ENCODE peak calls at places on chromosomes 7 and 10, in eight cellular contexts. One of them, this sample, is unnamed.

GRCh38 chr10:52474265-52474664 is 160.2 kb downstream of the DKK1 start:
- DNase-seq in heart right ventricle: no peak
- DNase-seq in left lung: no peak
- DNase-seq in HCT116: no peak
- DNase-seq in body of pancreas: no peak
- DNase-seq in H9: no peak
- DNase-seq in adrenal gland: no peak
- DNase-seq in uterus: no peak
- DNase-seq in this sample: no peak

GRCh38 chr7:69399038-69399800 is 199.1 kb upstream of the AUTS2 start:
- DNase-seq in heart right ventricle: no peak
- DNase-seq in left lung: no peak
- DNase-seq in HCT116: no peak
- DNase-seq in body of pancreas: no peak
- DNase-seq in H9: peak
- DNase-seq in adrenal gland: peak
- DNase-seq in uterus: no peak
- DNase-seq in this sample: no peak

GRCh38 chr7:133703547-133703946 is 423.6 kb upstream of the LRGUK start:
- DNase-seq in heart right ventricle: no peak
- DNase-seq in left lung: no peak
- DNase-seq in HCT116: no peak
- DNase-seq in body of pancreas: no peak
- DNase-seq in H9: no peak
- DNase-seq in adrenal gland: no peak
- DNase-seq in uterus: no peak
- DNase-seq in this sample: no peak

GRCh38 chr7:154578351-154578750 is 424.6 kb downstream of the PAXIP1 start:
- DNase-seq in heart right ventricle: no peak
- DNase-seq in left lung: no peak
- DNase-seq in HCT116: no peak
- DNase-seq in body of pancreas: no peak
- DNase-seq in H9: no peak
- DNase-seq in adrenal gland: no peak
- DNase-seq in uterus: no peak
- DNase-seq in this sample: no peak

GRCh38 chr10:97426776-97427570 is 982 bp downstream of the PGAM1 start:
- DNase-seq in heart right ventricle: no peak
- DNase-seq in left lung: no peak
- DNase-seq in HCT116: no peak
- DNase-seq in body of pancreas: no peak
- DNase-seq in H9: no peak
- DNase-seq in adrenal gland: no peak
- DNase-seq in uterus: no peak
- DNase-seq in this sample: peak

GRCh38 chr7:130879191-130879590 is 145.2 kb upstream of the KLF14 start:
- DNase-seq in heart right ventricle: no peak
- DNase-seq in left lung: no peak
- DNase-seq in HCT116: no peak
- DNase-seq in body of pancreas: no peak
- DNase-seq in H9: no peak
- DNase-seq in adrenal gland: peak
- DNase-seq in uterus: no peak
- DNase-seq in this sample: no peak

GRCh38 chr10:128914681-128915080 is 552.4 kb upstream of the MGMT start:
- DNase-seq in heart right ventricle: peak
- DNase-seq in left lung: no peak
- DNase-seq in HCT116: no peak
- DNase-seq in body of pancreas: peak
- DNase-seq in H9: no peak
- DNase-seq in adrenal gland: no peak
- DNase-seq in uterus: peak
- DNase-seq in this sample: no peak

GRCh38 chr10:53091574-53091973 is 319.0 kb upstream of the MBL2 start:
- DNase-seq in heart right ventricle: no peak
- DNase-seq in left lung: no peak
- DNase-seq in HCT116: no peak
- DNase-seq in body of pancreas: no peak
- DNase-seq in H9: no peak
- DNase-seq in adrenal gland: no peak
- DNase-seq in uterus: no peak
- DNase-seq in this sample: no peak

GRCh38 chr10:70603439-70603778 is 868 bp upstream of the PRF1 start:
- DNase-seq in heart right ventricle: no peak
- DNase-seq in left lung: no peak
- DNase-seq in HCT116: no peak
- DNase-seq in body of pancreas: no peak
- DNase-seq in H9: no peak
- DNase-seq in adrenal gland: no peak
- DNase-seq in uterus: no peak
- DNase-seq in this sample: no peak

GRCh38 chr7:7221602-7222038 is 39.3 kb downstream of the C1GALT1 start:
- DNase-seq in heart right ventricle: no peak
- DNase-seq in left lung: no peak
- DNase-seq in HCT116: peak
- DNase-seq in body of pancreas: no peak
- DNase-seq in H9: no peak
- DNase-seq in adrenal gland: no peak
- DNase-seq in uterus: no peak
- DNase-seq in this sample: no peak

GRCh38 chr10:27679996-27680395 is 65.6 kb downstream of the MKX start:
- DNase-seq in heart right ventricle: no peak
- DNase-seq in left lung: no peak
- DNase-seq in HCT116: no peak
- DNase-seq in body of pancreas: no peak
- DNase-seq in H9: no peak
- DNase-seq in adrenal gland: no peak
- DNase-seq in uterus: no peak
- DNase-seq in this sample: peak

GRCh38 chr7:47254081-47255006 is 327.6 kb downstream of the TNS3 start:
- DNase-seq in heart right ventricle: peak
- DNase-seq in left lung: peak
- DNase-seq in HCT116: no peak
- DNase-seq in body of pancreas: peak
- DNase-seq in H9: peak
- DNase-seq in adrenal gland: peak
- DNase-seq in uterus: peak
- DNase-seq in this sample: peak

GRCh38 chr7:72493850-72494661 is 81.9 kb upstream of the CALN1 start:
- DNase-seq in heart right ventricle: peak
- DNase-seq in left lung: peak
- DNase-seq in HCT116: peak
- DNase-seq in body of pancreas: peak
- DNase-seq in H9: peak
- DNase-seq in adrenal gland: peak
- DNase-seq in uterus: no peak
- DNase-seq in this sample: peak

GRCh38 chr10:29479081-29479917 is 155.5 kb downstream of the SVIL start:
- DNase-seq in heart right ventricle: no peak
- DNase-seq in left lung: no peak
- DNase-seq in HCT116: no peak
- DNase-seq in body of pancreas: no peak
- DNase-seq in H9: no peak
- DNase-seq in adrenal gland: no peak
- DNase-seq in uterus: no peak
- DNase-seq in this sample: no peak

GRCh38 chr7:13981070-13981469 is 8.4 kb downstream of the ETV1 start:
- DNase-seq in heart right ventricle: no peak
- DNase-seq in left lung: peak
- DNase-seq in HCT116: peak
- DNase-seq in body of pancreas: no peak
- DNase-seq in H9: no peak
- DNase-seq in adrenal gland: peak
- DNase-seq in uterus: no peak
- DNase-seq in this sample: no peak

GRCh38 chr10:88262591-88263234 is 320.4 kb downstream of the RNLS start:
- DNase-seq in heart right ventricle: no peak
- DNase-seq in left lung: no peak
- DNase-seq in HCT116: no peak
- DNase-seq in body of pancreas: no peak
- DNase-seq in H9: no peak
- DNase-seq in adrenal gland: no peak
- DNase-seq in uterus: no peak
- DNase-seq in this sample: no peak

GRCh38 chr7:107103369-107103768 is 58.9 kb downstream of the PRKAR2B start:
- DNase-seq in heart right ventricle: no peak
- DNase-seq in left lung: no peak
- DNase-seq in HCT116: no peak
- DNase-seq in body of pancreas: no peak
- DNase-seq in H9: no peak
- DNase-seq in adrenal gland: no peak
- DNase-seq in uterus: no peak
- DNase-seq in this sample: no peak

GRCh38 chr10:96043895-96044580 is 655 bp downstream of the CCNJ start:
- DNase-seq in heart right ventricle: peak
- DNase-seq in left lung: peak
- DNase-seq in HCT116: no peak
- DNase-seq in body of pancreas: peak
- DNase-seq in H9: peak
- DNase-seq in adrenal gland: peak
- DNase-seq in uterus: peak
- DNase-seq in this sample: peak

GRCh38 chr7:16543456-16543855 is 16.8 kb downstream of the LRRC72 start:
- DNase-seq in heart right ventricle: no peak
- DNase-seq in left lung: no peak
- DNase-seq in HCT116: no peak
- DNase-seq in body of pancreas: no peak
- DNase-seq in H9: no peak
- DNase-seq in adrenal gland: no peak
- DNase-seq in uterus: no peak
- DNase-seq in this sample: no peak

GRCh38 chr10:22325272-22325947 is 4.5 kb downstream of the BMI1 start:
- DNase-seq in heart right ventricle: peak
- DNase-seq in left lung: peak
- DNase-seq in HCT116: no peak
- DNase-seq in body of pancreas: peak
- DNase-seq in H9: peak
- DNase-seq in adrenal gland: peak
- DNase-seq in uterus: peak
- DNase-seq in this sample: peak

GRCh38 chr10:124193309-124193696 is 99.9 kb upstream of the CHST15 start:
- DNase-seq in heart right ventricle: no peak
- DNase-seq in left lung: no peak
- DNase-seq in HCT116: no peak
- DNase-seq in body of pancreas: no peak
- DNase-seq in H9: no peak
- DNase-seq in adrenal gland: no peak
- DNase-seq in uterus: no peak
- DNase-seq in this sample: no peak
- H3K27ac ChIP-seq in heart right ventricle: no peak
- H3K27ac ChIP-seq in left lung: no peak
- H3K27ac ChIP-seq in HCT116: peak
- H3K27ac ChIP-seq in body of pancreas: no peak
- H3K27ac ChIP-seq in H9: no peak
- H3K27ac ChIP-seq in adrenal gland: no peak
- H3K27ac ChIP-seq in uterus: no peak
- H3K27ac ChIP-seq in this sample: no peak

GRCh38 chr10:101208543-101208942 is 20.7 kb downstream of the LBX1 start:
- DNase-seq in heart right ventricle: no peak
- DNase-seq in left lung: no peak
- DNase-seq in HCT116: no peak
- DNase-seq in body of pancreas: no peak
- DNase-seq in H9: no peak
- DNase-seq in adrenal gland: no peak
- DNase-seq in uterus: no peak
- DNase-seq in this sample: no peak
- TF ChIP-seq CTCF in heart right ventricle: no peak
- TF ChIP-seq CTCF in left lung: no peak
- TF ChIP-seq CTCF in HCT116: no peak
- TF ChIP-seq CTCF in body of pancreas: no peak
- TF ChIP-seq CTCF in H9: no peak
- TF ChIP-seq CTCF in adrenal gland: no peak
- TF ChIP-seq CTCF in uterus: no peak
- TF ChIP-seq CTCF in this sample: no peak

GRCh38 chr10:127190427-127190826 is 6.0 kb downstream of the INSYN2A start:
- DNase-seq in heart right ventricle: no peak
- DNase-seq in left lung: no peak
- DNase-seq in HCT116: no peak
- DNase-seq in body of pancreas: no peak
- DNase-seq in H9: no peak
- DNase-seq in adrenal gland: no peak
- DNase-seq in uterus: no peak
- DNase-seq in this sample: no peak

GRCh38 chr10:127182161-127182560 is 14.2 kb downstream of the INSYN2A start:
- DNase-seq in heart right ventricle: no peak
- DNase-seq in left lung: no peak
- DNase-seq in HCT116: no peak
- DNase-seq in body of pancreas: no peak
- DNase-seq in H9: no peak
- DNase-seq in adrenal gland: no peak
- DNase-seq in uterus: no peak
- DNase-seq in this sample: no peak

GRCh38 chr10:127184582-127184981 is 11.8 kb downstream of the INSYN2A start:
- DNase-seq in heart right ventricle: no peak
- DNase-seq in left lung: no peak
- DNase-seq in HCT116: no peak
- DNase-seq in body of pancreas: no peak
- DNase-seq in H9: no peak
- DNase-seq in adrenal gland: no peak
- DNase-seq in uterus: no peak
- DNase-seq in this sample: no peak

GRCh38 chr10:127186846-127187245 is 9.5 kb downstream of the INSYN2A start:
- DNase-seq in heart right ventricle: no peak
- DNase-seq in left lung: no peak
- DNase-seq in HCT116: no peak
- DNase-seq in body of pancreas: no peak
- DNase-seq in H9: no peak
- DNase-seq in adrenal gland: no peak
- DNase-seq in uterus: no peak
- DNase-seq in this sample: no peak
- H3K27ac ChIP-seq in heart right ventricle: no peak
- H3K27ac ChIP-seq in left lung: no peak
- H3K27ac ChIP-seq in HCT116: no peak
- H3K27ac ChIP-seq in body of pancreas: no peak
- H3K27ac ChIP-seq in H9: no peak
- H3K27ac ChIP-seq in adrenal gland: no peak
- H3K27ac ChIP-seq in uterus: no peak
- H3K27ac ChIP-seq in this sample: no peak

GRCh38 chr7:100397336-100398081 is 24.2 kb downstream of the PILRA start:
- DNase-seq in heart right ventricle: no peak
- DNase-seq in left lung: no peak
- DNase-seq in HCT116: no peak
- DNase-seq in body of pancreas: no peak
- DNase-seq in H9: peak
- DNase-seq in adrenal gland: no peak
- DNase-seq in uterus: no peak
- DNase-seq in this sample: no peak

GRCh38 chr7:100398239-100398638 is 25.0 kb downstream of the PILRA start:
- DNase-seq in heart right ventricle: no peak
- DNase-seq in left lung: no peak
- DNase-seq in HCT116: no peak
- DNase-seq in body of pancreas: no peak
- DNase-seq in H9: no peak
- DNase-seq in adrenal gland: no peak
- DNase-seq in uterus: no peak
- DNase-seq in this sample: no peak

GRCh38 chr7:100394077-100394476 is 20.8 kb downstream of the PILRA start:
- DNase-seq in heart right ventricle: no peak
- DNase-seq in left lung: no peak
- DNase-seq in HCT116: no peak
- DNase-seq in body of pancreas: no peak
- DNase-seq in H9: no peak
- DNase-seq in adrenal gland: no peak
- DNase-seq in uterus: no peak
- DNase-seq in this sample: no peak

GRCh38 chr7:100393233-100393905 is 20.1 kb downstream of the PILRA start:
- DNase-seq in heart right ventricle: no peak
- DNase-seq in left lung: no peak
- DNase-seq in HCT116: no peak
- DNase-seq in body of pancreas: no peak
- DNase-seq in H9: no peak
- DNase-seq in adrenal gland: no peak
- DNase-seq in uterus: no peak
- DNase-seq in this sample: no peak

GRCh38 chr7:100396421-100396982 is 23.2 kb downstream of the PILRA start:
- DNase-seq in heart right ventricle: no peak
- DNase-seq in left lung: no peak
- DNase-seq in HCT116: no peak
- DNase-seq in body of pancreas: no peak
- DNase-seq in H9: no peak
- DNase-seq in adrenal gland: no peak
- DNase-seq in uterus: no peak
- DNase-seq in this sample: no peak
- TF ChIP-seq CTCF in heart right ventricle: no peak
- TF ChIP-seq CTCF in left lung: no peak
- TF ChIP-seq CTCF in HCT116: no peak
- TF ChIP-seq CTCF in body of pancreas: no peak
- TF ChIP-seq CTCF in H9: no peak
- TF ChIP-seq CTCF in adrenal gland: no peak
- TF ChIP-seq CTCF in uterus: no peak
- TF ChIP-seq CTCF in this sample: no peak

This sample was measured in testis.